ENCODE peak calls at places on chromosomes 5 and 9, in nine cellular contexts. H is fibroblast of lung, R is BJ, X is stomach, U is A549, A is NB4, C is neuronal stem cell, N is fibroblast of pulmonary artery, B is colonic mucosa. L is an unnamed sample.
A peak's percentile ranks its signal among the peaks of the same experiment; 100 is the strongest.

GRCh38 chr9:121818841-121819430 is 167.5 kb downstream of the DAB2IP start:
- DNase-seq in H (no peak), X (no peak), R (no peak), A (no peak), B (no peak), C (no peak), N (no peak), U (no peak), L (no peak)

GRCh38 chr9:96449844-96450612 is at the start of gene HABP4:
- DNase-seq in U (peak; percentile 92), C (peak; percentile 94), A (peak; percentile 94), N (peak; percentile 94), B (peak; percentile 96), H (peak; percentile 89), R (peak; percentile 57), X (peak; percentile 98), L (peak; percentile 81)

GRCh38 chr5:122102825-122103224 is 24.8 kb upstream of the LOX start:
- DNase-seq in U (no peak), B (no peak), N (peak; percentile 87), H (peak; percentile 75), A (no peak), C (no peak), R (no peak), X (no peak), L (peak; percentile 71)

GRCh38 chr9:101566904-101567724 is 27.7 kb downstream of the PPP3R2 start:
- DNase-seq in U (peak; percentile 36), N (peak; percentile 52), X (no peak), C (no peak), A (peak; percentile 46), H (peak; percentile 26), R (no peak), B (peak; percentile 26), L (peak; percentile 19)

GRCh38 chr5:40410939-40411635 is 268.6 kb upstream of the PTGER4 start:
- DNase-seq in U (no peak), B (no peak), H (peak; percentile 28), X (no peak), N (peak; percentile 74), C (no peak), A (peak; percentile 80), R (no peak), L (peak; percentile 73)

GRCh38 chr5:178199581-178200434 is 4.5 kb upstream of the HNRNPAB start:
- DNase-seq in C (no peak), B (no peak), H (no peak), N (no peak), U (no peak), A (no peak), X (no peak), R (no peak), L (no peak)

GRCh38 chr9:82997471-82998140 is 65.3 kb downstream of the RASEF start:
- DNase-seq in H (no peak), R (no peak), U (no peak), B (no peak), A (no peak), X (no peak), C (no peak), N (no peak), L (no peak)

GRCh38 chr5:41649659-41650058 is 139.3 kb upstream of the PLCXD3 start:
- DNase-seq in N (peak; percentile 53), A (no peak), X (no peak), B (no peak), U (no peak), R (no peak), C (no peak), H (peak; percentile 95), L (peak; percentile 58)

GRCh38 chr9:72524820-72525539 is 3.6 kb downstream of the TMC1 start:
- DNase-seq in X (peak; percentile 70), C (peak; percentile 29), H (peak; percentile 100), R (peak; percentile 97), A (peak; percentile 3), B (peak; percentile 63), N (peak; percentile 98), U (peak; percentile 74), L (peak; percentile 93)

GRCh38 chr5:117568622-117569021 is 994.0 kb upstream of the SEMA6A start:
- DNase-seq in U (no peak), R (no peak), C (no peak), H (peak; percentile 1), N (no peak), X (no peak), A (no peak), B (no peak), L (no peak)

GRCh38 chr9:85610074-85610855 is 131.5 kb downstream of the AGTPBP1 start:
- DNase-seq in C (peak; percentile 66), U (peak; percentile 78), R (peak; percentile 18), A (peak; percentile 74), N (peak; percentile 90), B (peak; percentile 38), H (peak; percentile 67), X (no peak), L (peak; percentile 74)

GRCh38 chr5:87195616-87196015 is 72.1 kb upstream of the RASA1 start:
- DNase-seq in B (no peak), R (no peak), X (no peak), C (no peak), U (no peak), A (no peak), N (peak; percentile 41), H (peak; percentile 55), L (no peak)

GRCh38 chr5:114839360-114839759 is 330.3 kb downstream of the TRIM36 start:
- DNase-seq in H (no peak), X (no peak), B (no peak), R (no peak), A (no peak), N (no peak), C (no peak), U (no peak), L (no peak)

GRCh38 chr9:114112778-114113585 is 13.9 kb upstream of the KIF12 start:
- DNase-seq in X (peak; percentile 73), B (peak; percentile 64), R (peak; percentile 33), A (no peak), U (no peak), H (peak; percentile 77), N (peak; percentile 61), C (no peak), L (no peak)

GRCh38 chr5:160188151-160188967 is 40.9 kb upstream of the FABP6 start:
- DNase-seq in H (peak; percentile 88), A (peak; percentile 41), X (peak; percentile 68), R (no peak), B (peak; percentile 75), U (peak; percentile 31), N (peak; percentile 73), C (no peak), L (peak; percentile 40)

GRCh38 chr5:67455987-67456386 is 259.4 kb upstream of the CD180 start:
- DNase-seq in U (no peak), X (no peak), C (no peak), H (no peak), B (no peak), N (no peak), A (no peak), R (no peak), L (no peak)

GRCh38 chr5:154723740-154724505 is 31.3 kb upstream of the LARP1 start:
- DNase-seq in H (peak; percentile 59), C (no peak), B (no peak), X (no peak), U (no peak), R (no peak), A (no peak), N (peak; percentile 73), L (no peak)

GRCh38 chr5:35924122-35924949 is 14.1 kb downstream of the CAPSL start:
- DNase-seq in B (no peak), A (no peak), N (peak; percentile 28), R (peak; percentile 72), C (no peak), U (no peak), H (peak; percentile 90), X (no peak), L (peak; percentile 63)

GRCh38 chr5:171647043-171647899 is 138.3 kb upstream of the SMIM23 start:
- DNase-seq in N (peak; percentile 42), R (no peak), U (peak; percentile 55), B (no peak), C (no peak), H (peak; percentile 88), X (no peak), A (peak; percentile 88), L (peak; percentile 57)

GRCh38 chr5:16844952-16845351 is 91.1 kb downstream of the MYO10 start:
- DNase-seq in N (no peak), C (no peak), B (no peak), R (no peak), X (no peak), H (no peak), U (no peak), A (no peak), L (no peak)

DNA sequence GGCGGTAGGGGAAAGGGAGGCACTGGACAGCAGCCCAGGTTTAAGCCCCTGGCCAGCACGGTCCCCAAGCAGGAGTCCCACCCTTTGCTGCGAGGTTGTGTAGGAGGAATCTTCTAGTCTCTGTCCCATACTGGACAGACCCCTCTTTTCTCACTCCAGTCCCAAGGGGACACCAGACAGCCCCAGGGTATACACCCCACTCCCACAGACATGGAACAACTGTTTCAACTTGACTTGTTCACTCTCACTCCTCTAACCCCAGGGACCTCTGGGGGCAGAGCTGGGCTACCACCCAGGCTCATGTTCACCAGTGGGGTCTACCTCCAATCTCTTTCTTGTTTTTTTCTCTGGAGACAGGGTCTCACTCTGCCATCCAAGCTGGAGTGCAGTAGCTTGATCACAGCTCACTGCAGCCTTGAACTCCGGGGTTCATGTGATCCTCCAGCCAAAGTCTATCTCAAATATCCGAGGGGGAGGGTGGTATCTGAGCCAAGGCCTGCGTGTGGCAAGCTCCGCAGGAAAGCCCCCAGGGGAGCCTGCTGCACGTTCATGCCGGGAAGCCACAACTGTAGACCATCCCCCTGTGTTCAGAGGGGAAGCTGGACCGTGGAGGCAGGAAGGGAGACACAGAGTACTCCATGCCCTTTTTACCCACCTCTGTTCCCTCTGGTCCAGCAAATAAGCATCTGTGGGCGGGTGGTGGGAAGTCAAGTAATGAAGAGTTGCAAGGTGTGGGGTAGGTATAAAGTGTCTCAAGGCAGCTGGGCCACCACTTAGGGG is 1.8 kb downstream of the PTGES2 start:
- DNase-seq in B (no peak), U (no peak), A (peak; percentile 80), H (no peak), N (no peak), R (no peak), C (no peak), X (no peak), L (no peak)
- H3K4me3 ChIP-seq in B (no peak overlapping the region), U (peak overlapping the region; percentile 87), A (peak overlapping the region; percentile 92), H (peak overlapping the region; percentile 7), N (peak overlapping the region; percentile 3), R (no peak overlapping the region), C (peak overlapping the region; percentile 5), X (peak overlapping the region; percentile 73), L (peak overlapping the region; percentile 67)

GRCh38 chr5:76125888-76126287 is 42.7 kb downstream of the SV2C start:
- DNase-seq in X (no peak), R (no peak), B (peak; percentile 40), H (no peak), U (no peak), A (no peak), N (no peak), C (no peak), L (no peak)
- H3K4me3 ChIP-seq in X (no peak overlapping the region), R (no peak overlapping the region), B (no peak overlapping the region), H (no peak overlapping the region), U (no peak overlapping the region), A (no peak overlapping the region), N (no peak overlapping the region), C (no peak overlapping the region), L (no peak overlapping the region)

GRCh38 chr5:175013251-175013650 is 288.9 kb downstream of the MSX2 start:
- DNase-seq in A (no peak), X (no peak), U (no peak), C (no peak), B (no peak), H (no peak), N (no peak), R (no peak), L (no peak)
- H3K4me3 ChIP-seq in A (no peak overlapping the region), X (no peak overlapping the region), U (no peak overlapping the region), C (no peak overlapping the region), B (no peak overlapping the region), H (no peak overlapping the region), N (no peak overlapping the region), R (no peak overlapping the region), L (no peak overlapping the region)

GRCh38 chr5:83493644-83494043 is 22.1 kb downstream of the VCAN start:
- DNase-seq in U (no peak), X (no peak), C (no peak), A (no peak), H (no peak), B (no peak), N (no peak), R (no peak), L (no peak)
- H3K4me3 ChIP-seq in U (no peak overlapping the region), X (no peak overlapping the region), C (no peak overlapping the region), A (no peak overlapping the region), H (no peak overlapping the region), B (no peak overlapping the region), N (no peak overlapping the region), R (no peak overlapping the region), L (no peak overlapping the region)